ENCODE peak calls at places on chromosomes 3 and 15, in seven cellular contexts. K, D, U, V, L, P and R are unnamed samples.

GRCh38 chr3:14941871-14942270 is 5.5 kb upstream of the NR2C2 start:
- DNase-seq in K (no peak), D (no peak), U (no peak), V (no peak), L (no peak), P (no peak), R (no peak)

GRCh38 chr3:83769791-83770663 is 1188.8 kb upstream of the CADM2 start:
- DNase-seq in K (no peak), D (no peak), U (no peak), V (no peak), L (no peak), P (no peak), R (no peak)

GRCh38 chr3:161508852-161509477 is 12.4 kb downstream of the OTOL1 start:
- DNase-seq in K (no peak), D (no peak), U (no peak), V (peak), L (no peak), P (no peak), R (peak)

GRCh38 chr3:54781728-54782127 is 146.1 kb downstream of the LRTM1 start:
- DNase-seq in K (no peak), D (no peak), U (no peak), V (no peak), L (no peak), P (no peak), R (no peak)

GRCh38 chr3:151724846-151725562 is 8.7 kb upstream of the AADACL2 start:
- DNase-seq in K (no peak), D (no peak), U (no peak), V (no peak), L (no peak), P (no peak), R (no peak)

GRCh38 chr15:98452238-98452637 is 196.1 kb upstream of the IGF1R start:
- DNase-seq in K (no peak), D (no peak), U (no peak), V (no peak), L (no peak), P (no peak), R (no peak)

GRCh38 chr15:90266061-90266431 is 574 bp downstream of the NGRN start:
- DNase-seq in K (peak), D (no peak), U (peak), V (no peak), L (no peak), P (no peak), R (peak)

GRCh38 chr15:70214941-70215635 is 117.4 kb upstream of the TLE3 start:
- DNase-seq in K (no peak), D (no peak), U (no peak), V (no peak), L (no peak), P (no peak), R (no peak)

GRCh38 chr3:100151024-100151707 is 36.9 kb upstream of the FILIP1L start:
- DNase-seq in K (no peak), D (no peak), U (no peak), V (no peak), L (no peak), P (no peak), R (no peak)

GRCh38 chr3:37861540-37862051 is at the start of gene CTDSPL:
- DNase-seq in K (no peak), D (no peak), U (peak), V (peak), L (peak), P (no peak), R (peak)

GRCh38 chr3:9396301-9396631 is 1.1 kb upstream of the SETD5 start:
- DNase-seq in K (peak), D (peak), U (peak), V (peak), L (no peak), P (peak), R (peak)

GRCh38 chr3:195040773-195041520 is 230.0 kb downstream of the XXYLT1 start:
- DNase-seq in K (peak), D (no peak), U (no peak), V (no peak), L (peak), P (no peak), R (no peak)

GRCh38 chr3:72265661-72266370 is 480.9 kb upstream of the PROK2 start:
- DNase-seq in K (no peak), D (no peak), U (no peak), V (no peak), L (no peak), P (no peak), R (no peak)

GRCh38 chr3:49791571-49791970 is 5.2 kb upstream of the IP6K1 start:
- DNase-seq in K (no peak), D (no peak), U (no peak), V (no peak), L (no peak), P (no peak), R (no peak)

GRCh38 chr15:40343512-40343911 is 2.8 kb upstream of the CCDC9B start:
- DNase-seq in K (no peak), D (no peak), U (no peak), V (no peak), L (peak), P (no peak), R (no peak)

GRCh38 chr15:69172854-69173253 is 12.4 kb downstream of the GLCE start:
- DNase-seq in K (no peak), D (no peak), U (no peak), V (no peak), L (no peak), P (no peak), R (no peak)

GRCh38 chr3:156413293-156413912 is 141.5 kb downstream of the SSR3 start:
- DNase-seq in K (no peak), D (no peak), U (no peak), V (no peak), L (no peak), P (no peak), R (no peak)

GRCh38 chr15:75307778-75308390 is 25.2 kb downstream of the GOLGA6D start:
- DNase-seq in K (peak), D (no peak), U (peak), V (peak), L (peak), P (peak), R (peak)

DNA sequence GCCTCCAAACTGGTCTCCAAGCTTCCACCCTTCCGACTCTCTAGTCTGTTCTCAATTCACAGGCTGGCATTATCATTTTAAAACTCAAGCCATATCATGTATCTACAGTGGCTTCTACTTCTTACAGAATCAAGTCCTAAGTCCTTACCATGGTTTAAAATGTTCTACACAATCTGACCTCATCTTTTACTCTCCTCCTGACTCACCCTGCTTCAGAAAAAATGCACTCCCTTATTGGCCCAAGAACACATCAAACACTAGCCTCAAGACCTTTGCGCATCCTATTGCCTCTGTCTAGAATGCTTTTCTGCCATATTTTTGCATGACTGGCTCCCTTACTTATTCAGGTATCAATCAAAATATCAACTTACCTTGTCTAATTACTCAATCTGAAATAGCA is 11.0 kb downstream of the MRPL3 start:
- DNase-seq in K (no peak), D (no peak), U (no peak), V (no peak), L (no peak), P (no peak), R (no peak)
- TF ChIP-seq SP1 in K (no peak), D (no peak), U (no peak), V (no peak), L (no peak), P (no peak), R (no peak)

DNA sequence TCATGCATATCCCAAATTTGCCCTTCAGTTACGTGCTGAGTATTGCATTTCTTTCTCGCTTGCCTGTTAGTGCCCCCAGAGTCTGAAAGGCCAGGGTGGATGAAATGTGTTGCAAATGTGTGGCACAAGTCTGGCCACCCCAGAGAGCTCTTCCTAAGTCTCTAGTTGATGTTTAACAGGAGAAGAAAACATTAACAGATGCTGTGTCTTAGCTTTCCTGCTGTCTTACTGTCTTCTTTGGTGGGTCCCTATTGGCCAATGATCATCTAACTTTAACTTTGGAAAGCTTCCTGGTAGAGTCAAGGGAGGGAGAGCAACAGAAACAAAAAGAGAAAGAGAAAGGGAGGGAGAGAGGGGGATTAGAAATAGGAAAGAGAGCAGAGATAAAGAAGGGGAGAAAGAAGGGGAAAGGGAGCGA is 76.7 kb upstream of the P3H2 start:
- DNase-seq in K (no peak), D (no peak), U (no peak), V (no peak), L (no peak), P (no peak), R (no peak)
- TF ChIP-seq SP1 in K (no peak), D (no peak), U (no peak), V (no peak), L (no peak), P (no peak), R (no peak)

GRCh38 chr15:38040615-38041014 is 106.2 kb downstream of the TMCO5A start:
- DNase-seq in K (no peak), D (no peak), U (no peak), V (no peak), L (no peak), P (no peak), R (no peak)

GRCh38 chr15:38048001-38048455 is 113.6 kb downstream of the TMCO5A start:
- DNase-seq in K (no peak), D (peak), U (no peak), V (no peak), L (no peak), P (no peak), R (no peak)

GRCh38 chr15:38038659-38039442 is 104.4 kb downstream of the TMCO5A start:
- DNase-seq in K (no peak), D (no peak), U (no peak), V (no peak), L (no peak), P (no peak), R (no peak)

GRCh38 chr15:38041576-38041975 is 107.1 kb downstream of the TMCO5A start:
- DNase-seq in K (no peak), D (no peak), U (no peak), V (no peak), L (no peak), P (no peak), R (no peak)

DNA sequence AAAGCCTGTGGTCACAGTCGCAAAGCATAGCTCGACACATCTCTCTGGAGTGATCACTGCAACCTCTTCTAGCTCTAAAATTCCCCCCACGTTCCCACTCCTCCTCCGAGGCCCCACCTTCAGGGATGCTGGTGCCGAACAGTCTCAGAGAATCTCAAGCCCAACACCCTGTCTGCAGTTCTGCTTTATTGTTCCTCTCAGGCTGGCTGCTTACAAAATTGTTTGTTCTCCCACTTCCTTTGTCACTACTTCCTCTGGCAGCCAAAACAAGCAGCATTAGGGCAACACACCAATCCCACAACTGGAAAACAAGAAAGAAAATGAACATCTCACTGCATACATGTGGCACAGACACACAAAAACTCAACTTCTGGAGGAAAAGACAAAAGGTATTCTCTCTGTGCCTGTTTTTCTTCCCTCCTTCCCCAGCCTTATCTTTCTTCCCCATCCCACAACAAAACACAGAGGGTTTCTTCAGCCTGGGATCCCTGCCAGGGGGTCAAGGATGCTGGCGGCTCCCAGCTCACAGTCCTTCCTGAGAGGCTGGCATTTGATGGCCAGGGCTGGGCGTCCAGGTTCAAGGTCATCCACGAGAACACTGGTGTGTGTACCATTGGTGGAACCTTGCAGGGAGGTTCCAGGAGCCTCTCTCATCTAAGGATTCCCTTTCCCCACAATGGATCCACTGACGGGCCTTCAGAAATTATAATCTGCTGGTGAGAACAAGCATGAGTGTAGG is 108.4 kb downstream of the TMCO5A start:
- DNase-seq in K (no peak), D (no peak), U (no peak), V (no peak), L (no peak), P (no peak), R (no peak)
- TF ChIP-seq SP1 in K (no peak), D (no peak), U (no peak), V (no peak), L (no peak), P (no peak), R (no peak)

DNA sequence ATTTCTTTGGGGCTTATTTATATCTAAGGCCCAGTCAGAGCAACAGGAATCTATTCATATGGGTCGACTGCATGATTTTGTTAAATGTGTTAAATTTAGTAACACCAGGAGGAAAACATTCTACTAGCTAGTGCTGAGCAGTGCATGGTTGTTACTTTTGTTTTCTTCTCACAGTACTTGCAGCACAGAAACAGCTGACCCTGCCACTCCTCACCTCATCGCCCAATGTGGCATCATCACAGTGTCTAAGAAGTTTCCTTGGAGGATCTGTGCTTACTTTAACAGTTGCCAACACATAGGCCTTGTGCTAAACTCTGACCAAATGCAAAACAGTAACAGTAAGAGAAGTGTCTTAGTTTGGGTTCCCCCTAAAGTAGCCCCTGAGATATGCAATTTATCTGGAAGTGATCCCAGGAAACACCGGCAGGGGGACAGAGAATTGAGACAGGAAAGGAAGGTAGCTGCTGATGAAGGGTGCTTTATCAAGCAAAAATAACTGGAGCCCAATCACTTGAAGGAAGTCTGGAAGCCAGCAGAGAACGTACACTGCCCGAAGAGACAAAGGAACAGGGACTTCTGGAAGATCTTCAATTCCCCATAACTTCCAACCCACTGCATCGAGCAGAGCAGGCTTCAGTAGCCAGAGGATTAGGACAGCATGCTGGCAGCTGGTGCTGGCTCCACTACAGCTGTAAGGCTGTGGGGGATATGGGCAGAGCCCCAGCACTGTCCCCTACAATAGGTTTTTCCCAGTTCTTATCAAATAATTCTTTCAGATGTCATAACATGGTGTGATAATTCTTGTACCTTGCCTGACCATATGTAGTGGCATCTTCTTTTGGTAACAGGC is 36.0 kb upstream of the ULK4 start:
- DNase-seq in K (no peak), D (no peak), U (peak), V (no peak), L (no peak), P (no peak), R (peak)
- TF ChIP-seq SP1 in K (no peak), D (no peak), U (no peak), V (no peak), L (no peak), P (no peak), R (no peak)

DNA sequence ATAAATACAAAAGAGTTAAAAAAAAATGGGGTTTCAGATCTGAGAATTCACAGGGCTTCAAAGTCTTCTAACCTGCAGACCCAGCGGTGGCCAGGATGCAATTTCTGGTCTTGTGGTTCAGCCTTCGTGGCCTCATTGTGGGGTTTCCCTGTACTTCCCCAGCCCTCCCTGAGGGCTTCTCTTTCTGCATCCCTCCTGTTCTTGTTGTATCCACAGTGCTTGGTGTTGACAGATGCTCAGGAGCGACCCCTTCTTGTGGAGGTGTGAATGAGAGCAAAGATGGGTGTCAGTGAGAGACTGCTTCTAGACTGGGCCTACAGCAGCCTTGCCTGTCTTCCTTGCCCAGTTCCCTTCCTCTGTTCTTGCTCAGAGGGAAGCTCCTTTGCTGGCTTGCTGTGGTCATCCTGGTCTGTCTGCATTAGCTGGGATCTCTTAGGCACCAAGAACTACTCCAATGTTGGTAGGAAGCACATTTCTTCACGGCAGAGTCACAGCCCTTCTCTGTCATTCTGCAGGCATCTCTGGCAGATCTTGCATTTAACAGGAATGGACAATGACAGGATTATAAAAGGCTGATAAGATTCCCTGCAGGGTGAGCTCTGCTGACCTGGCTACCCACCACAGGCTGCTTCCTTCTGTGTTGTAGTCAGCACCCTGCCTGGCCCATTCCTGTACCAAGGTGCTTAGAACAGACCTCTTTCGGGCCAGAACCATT is 317.8 kb upstream of the C2CD4B start:
- DNase-seq in K (peak), D (peak), U (peak), V (peak), L (peak), P (peak), R (peak)
- TF ChIP-seq SP1 in K (no peak), D (no peak), U (no peak), V (no peak), L (no peak), P (no peak), R (no peak)

GRCh38 chr3:78937486-78937885 is 830.3 kb downstream of the ROBO1 start:
- DNase-seq in K (no peak), D (no peak), U (no peak), V (no peak), L (no peak), P (no peak), R (no peak)
- TF ChIP-seq SP1 in K (no peak), D (no peak), U (no peak), V (no peak), L (no peak), P (no peak), R (no peak)

GRCh38 chr3:16885948-16886683 is 1.4 kb downstream of the PLCL2 start:
- DNase-seq in K (no peak), D (no peak), U (no peak), V (no peak), L (no peak), P (no peak), R (no peak)
- TF ChIP-seq SP1 in K (no peak), D (no peak), U (no peak), V (no peak), L (no peak), P (no peak), R (no peak)

GRCh38 chr15:51829360-51830278 is at the start of gene TMOD3:
- DNase-seq in K (peak), D (peak), U (peak), V (peak), L (peak), P (peak), R (peak)

GRCh38 chr15:51830279-51830806 is 890 bp downstream of the TMOD3 start:
- DNase-seq in K (no peak), D (no peak), U (no peak), V (no peak), L (no peak), P (no peak), R (no peak)

GRCh38 chr15:51828621-51829359 is 663 bp upstream of the TMOD3 start:
- DNase-seq in K (no peak), D (no peak), U (no peak), V (peak), L (no peak), P (no peak), R (no peak)

DNA sequence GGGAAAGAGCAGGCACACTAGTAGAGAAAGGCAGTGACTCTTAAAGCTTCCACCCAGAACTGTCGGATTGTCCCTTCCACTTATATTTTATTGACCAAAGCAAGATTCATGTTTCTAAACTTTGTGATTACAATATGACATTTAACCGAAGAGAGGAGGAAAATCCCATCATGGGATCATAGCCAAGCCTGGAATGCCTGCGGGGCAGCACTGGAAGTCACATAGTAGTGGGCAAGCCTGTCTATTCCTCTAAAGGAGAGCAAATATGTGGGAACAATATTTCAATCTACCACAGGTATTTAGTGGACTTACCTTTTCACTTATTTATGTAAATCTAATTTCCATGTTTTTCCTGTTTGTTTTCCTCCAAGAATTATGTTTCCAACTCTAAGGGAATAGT is 3.8 kb upstream of the TMOD3 start:
- DNase-seq in K (no peak), D (no peak), U (no peak), V (no peak), L (no peak), P (no peak), R (no peak)
- TF ChIP-seq SP1 in K (no peak), D (no peak), U (no peak), V (no peak), L (no peak), P (no peak), R (no peak)